ENCODE peak calls at places on chromosomes 4 and X, in five cellular contexts. P, W, D, R and T are unnamed samples.

GRCh38 chr4:76738081-76738931 is 159.6 kb downstream of the SOWAHB start:
- DNase-seq in D (no peak), W (peak), R (no peak), P (no peak), T (peak)

GRCh38 chr4:143458966-143459365 is 54.5 kb upstream of the SMARCA5 start:
- DNase-seq in W (no peak), P (no peak), R (no peak), D (no peak), T (no peak)

GRCh38 chr4:56215901-56216300 is 171.4 kb downstream of the AASDH start:
- DNase-seq in W (peak), D (no peak), R (no peak), P (no peak), T (no peak)

GRCh38 chrX:150643271-150643670 is 49.9 kb upstream of the MTMR1 start:
- DNase-seq in P (no peak), R (no peak), D (no peak), W (peak), T (no peak)

GRCh38 chr4:169621754-169622481 is 1.5 kb downstream of the CLCN3 start:
- DNase-seq in D (peak), R (no peak), W (peak), P (no peak), T (no peak)

GRCh38 chr4:475962-476361 is 23.0 kb downstream of the ZNF721 start:
- DNase-seq in W (no peak), P (no peak), R (no peak), D (no peak), T (no peak)

GRCh38 chr4:76982638-76983579 is 33.4 kb downstream of the SEPTIN11 start:
- DNase-seq in W (peak), D (no peak), R (no peak), P (no peak), T (no peak)

GRCh38 chr4:22969314-22969896 is 276.7 kb downstream of the GBA3 start:
- DNase-seq in R (no peak), W (peak), P (no peak), D (no peak), T (no peak)

GRCh38 chrX:31232506-31232905 is 160.7 kb upstream of the FTHL17 start:
- DNase-seq in R (no peak), D (no peak), P (peak), W (no peak), T (no peak)

GRCh38 chr4:82903737-82904136 is 3.2 kb downstream of the THAP9 start:
- DNase-seq in W (no peak), R (no peak), P (no peak), D (no peak), T (no peak)

GRCh38 chr4:183257808-183258207 is 62.3 kb downstream of the CLDN22 start:
- DNase-seq in D (no peak), R (no peak), P (no peak), W (no peak), T (no peak)

GRCh38 chr4:60944070-60944469 is 256.1 kb upstream of the ADGRL3 start:
- DNase-seq in D (no peak), P (no peak), R (no peak), W (no peak), T (no peak)

GRCh38 chr4:140686799-140687198 is 69.4 kb downstream of the TBC1D9 start:
- DNase-seq in P (no peak), R (no peak), D (no peak), W (no peak), T (no peak)

GRCh38 chrX:75038925-75039324 is 113.7 kb upstream of the NEXMIF start:
- DNase-seq in W (peak), R (no peak), P (peak), D (no peak), T (peak)

GRCh38 chr4:10035130-10035529 is 13.8 kb upstream of the SLC2A9 start:
- DNase-seq in D (no peak), R (no peak), P (peak), W (no peak), T (no peak)

GRCh38 chr4:99504804-99505502 is 5.9 kb upstream of the C4orf17 start:
- DNase-seq in D (no peak), W (no peak), P (peak), R (no peak), T (no peak)

GRCh38 chr4:54784188-54784671 is 126.5 kb downstream of the KIT start:
- DNase-seq in W (peak), R (no peak), D (no peak), P (no peak), T (no peak)